ENCODE peak calls at places on chromosomes 16 and 17, in eight cellular contexts. One of them, this sample, is unnamed.

GRCh38 chr16:337975-338575 is 14.4 kb downstream of the AXIN1 start:
- DNase-seq in stimulated activated CD8-positive, alpha-beta memory T cell treated with anti-CD3 and anti-CD28 coated beads, Interleukin-15, amount 100 ng/mL, for 4 hours: no peak
- DNase-seq in stimulated activated CD4-positive, alpha-beta T cell treated with anti-CD3 and anti-CD28 coated beads, Interleukin-2, amount 100 ng/mL, for 24 hours: no peak
- DNase-seq in putamen: no peak
- DNase-seq in fibroblast of the aortic adventitia: no peak
- DNase-seq in EL: no peak
- DNase-seq in GM20000: no peak
- DNase-seq in thoracic aorta: no peak
- DNase-seq in this sample: no peak

GRCh38 chr17:49913226-49914095 is 55.5 kb upstream of the DLX4 start:
- DNase-seq in stimulated activated CD8-positive, alpha-beta memory T cell treated with anti-CD3 and anti-CD28 coated beads, Interleukin-15, amount 100 ng/mL, for 4 hours: no peak
- DNase-seq in stimulated activated CD4-positive, alpha-beta T cell treated with anti-CD3 and anti-CD28 coated beads, Interleukin-2, amount 100 ng/mL, for 24 hours: no peak
- DNase-seq in putamen: no peak
- DNase-seq in fibroblast of the aortic adventitia: peak
- DNase-seq in EL: peak
- DNase-seq in GM20000: no peak
- DNase-seq in thoracic aorta: no peak
- DNase-seq in this sample: no peak

GRCh38 chr17:80575057-80575875 is 30.6 kb downstream of the RPTOR start:
- DNase-seq in stimulated activated CD8-positive, alpha-beta memory T cell treated with anti-CD3 and anti-CD28 coated beads, Interleukin-15, amount 100 ng/mL, for 4 hours: peak
- DNase-seq in stimulated activated CD4-positive, alpha-beta T cell treated with anti-CD3 and anti-CD28 coated beads, Interleukin-2, amount 100 ng/mL, for 24 hours: peak
- DNase-seq in putamen: peak
- DNase-seq in fibroblast of the aortic adventitia: peak
- DNase-seq in EL: peak
- DNase-seq in GM20000: peak
- DNase-seq in thoracic aorta: peak
- DNase-seq in this sample: peak

GRCh38 chr17:50925296-50925891 is 59.2 kb upstream of the TOB1 start:
- DNase-seq in stimulated activated CD8-positive, alpha-beta memory T cell treated with anti-CD3 and anti-CD28 coated beads, Interleukin-15, amount 100 ng/mL, for 4 hours: no peak
- DNase-seq in stimulated activated CD4-positive, alpha-beta T cell treated with anti-CD3 and anti-CD28 coated beads, Interleukin-2, amount 100 ng/mL, for 24 hours: no peak
- DNase-seq in putamen: no peak
- DNase-seq in fibroblast of the aortic adventitia: no peak
- DNase-seq in EL: no peak
- DNase-seq in GM20000: no peak
- DNase-seq in thoracic aorta: no peak
- DNase-seq in this sample: no peak

GRCh38 chr16:88301886-88302285 is 80.9 kb upstream of the ZNF469 start:
- DNase-seq in stimulated activated CD8-positive, alpha-beta memory T cell treated with anti-CD3 and anti-CD28 coated beads, Interleukin-15, amount 100 ng/mL, for 4 hours: no peak
- DNase-seq in stimulated activated CD4-positive, alpha-beta T cell treated with anti-CD3 and anti-CD28 coated beads, Interleukin-2, amount 100 ng/mL, for 24 hours: no peak
- DNase-seq in putamen: no peak
- DNase-seq in fibroblast of the aortic adventitia: peak
- DNase-seq in EL: no peak
- DNase-seq in GM20000: no peak
- DNase-seq in thoracic aorta: no peak
- DNase-seq in this sample: no peak

GRCh38 chr16:80280557-80280956 is 260.2 kb upstream of the DYNLRB2 start:
- DNase-seq in stimulated activated CD8-positive, alpha-beta memory T cell treated with anti-CD3 and anti-CD28 coated beads, Interleukin-15, amount 100 ng/mL, for 4 hours: no peak
- DNase-seq in stimulated activated CD4-positive, alpha-beta T cell treated with anti-CD3 and anti-CD28 coated beads, Interleukin-2, amount 100 ng/mL, for 24 hours: no peak
- DNase-seq in putamen: no peak
- DNase-seq in fibroblast of the aortic adventitia: no peak
- DNase-seq in EL: no peak
- DNase-seq in GM20000: no peak
- DNase-seq in thoracic aorta: no peak
- DNase-seq in this sample: no peak

GRCh38 chr16:8751481-8752311 is 45.7 kb downstream of the TMEM186 start:
- DNase-seq in stimulated activated CD8-positive, alpha-beta memory T cell treated with anti-CD3 and anti-CD28 coated beads, Interleukin-15, amount 100 ng/mL, for 4 hours: no peak
- DNase-seq in stimulated activated CD4-positive, alpha-beta T cell treated with anti-CD3 and anti-CD28 coated beads, Interleukin-2, amount 100 ng/mL, for 24 hours: no peak
- DNase-seq in putamen: no peak
- DNase-seq in fibroblast of the aortic adventitia: peak
- DNase-seq in EL: peak
- DNase-seq in GM20000: no peak
- DNase-seq in thoracic aorta: no peak
- DNase-seq in this sample: no peak

GRCh38 chr17:35801583-35802224 is 6.3 kb upstream of the MMP28 start:
- DNase-seq in stimulated activated CD8-positive, alpha-beta memory T cell treated with anti-CD3 and anti-CD28 coated beads, Interleukin-15, amount 100 ng/mL, for 4 hours: no peak
- DNase-seq in stimulated activated CD4-positive, alpha-beta T cell treated with anti-CD3 and anti-CD28 coated beads, Interleukin-2, amount 100 ng/mL, for 24 hours: no peak
- DNase-seq in putamen: peak
- DNase-seq in fibroblast of the aortic adventitia: peak
- DNase-seq in EL: peak
- DNase-seq in GM20000: no peak
- DNase-seq in thoracic aorta: no peak
- DNase-seq in this sample: no peak

GRCh38 chr17:4007346-4008081 is 43.3 kb upstream of the ATP2A3 start:
- DNase-seq in stimulated activated CD8-positive, alpha-beta memory T cell treated with anti-CD3 and anti-CD28 coated beads, Interleukin-15, amount 100 ng/mL, for 4 hours: no peak
- DNase-seq in stimulated activated CD4-positive, alpha-beta T cell treated with anti-CD3 and anti-CD28 coated beads, Interleukin-2, amount 100 ng/mL, for 24 hours: no peak
- DNase-seq in putamen: no peak
- DNase-seq in fibroblast of the aortic adventitia: no peak
- DNase-seq in EL: no peak
- DNase-seq in GM20000: no peak
- DNase-seq in thoracic aorta: no peak
- DNase-seq in this sample: no peak

GRCh38 chr16:20897897-20898296 is 2.3 kb downstream of the DCUN1D3 start:
- DNase-seq in stimulated activated CD8-positive, alpha-beta memory T cell treated with anti-CD3 and anti-CD28 coated beads, Interleukin-15, amount 100 ng/mL, for 4 hours: no peak
- DNase-seq in stimulated activated CD4-positive, alpha-beta T cell treated with anti-CD3 and anti-CD28 coated beads, Interleukin-2, amount 100 ng/mL, for 24 hours: no peak
- DNase-seq in putamen: no peak
- DNase-seq in fibroblast of the aortic adventitia: no peak
- DNase-seq in EL: no peak
- DNase-seq in GM20000: no peak
- DNase-seq in thoracic aorta: no peak
- DNase-seq in this sample: no peak

GRCh38 chr17:78337244-78338109 is 22.4 kb downstream of the SOCS3 start:
- DNase-seq in stimulated activated CD8-positive, alpha-beta memory T cell treated with anti-CD3 and anti-CD28 coated beads, Interleukin-15, amount 100 ng/mL, for 4 hours: no peak
- DNase-seq in stimulated activated CD4-positive, alpha-beta T cell treated with anti-CD3 and anti-CD28 coated beads, Interleukin-2, amount 100 ng/mL, for 24 hours: no peak
- DNase-seq in putamen: no peak
- DNase-seq in fibroblast of the aortic adventitia: peak
- DNase-seq in EL: peak
- DNase-seq in GM20000: peak
- DNase-seq in thoracic aorta: no peak
- DNase-seq in this sample: no peak

GRCh38 chr16:12229759-12230594 is 253.4 kb downstream of the SNX29 start:
- DNase-seq in stimulated activated CD8-positive, alpha-beta memory T cell treated with anti-CD3 and anti-CD28 coated beads, Interleukin-15, amount 100 ng/mL, for 4 hours: no peak
- DNase-seq in stimulated activated CD4-positive, alpha-beta T cell treated with anti-CD3 and anti-CD28 coated beads, Interleukin-2, amount 100 ng/mL, for 24 hours: no peak
- DNase-seq in putamen: no peak
- DNase-seq in fibroblast of the aortic adventitia: peak
- DNase-seq in EL: peak
- DNase-seq in GM20000: no peak
- DNase-seq in thoracic aorta: no peak
- DNase-seq in this sample: no peak

GRCh38 chr17:16491703-16492612 is at the start of gene LRRC75A:
- DNase-seq in stimulated activated CD8-positive, alpha-beta memory T cell treated with anti-CD3 and anti-CD28 coated beads, Interleukin-15, amount 100 ng/mL, for 4 hours: peak
- DNase-seq in stimulated activated CD4-positive, alpha-beta T cell treated with anti-CD3 and anti-CD28 coated beads, Interleukin-2, amount 100 ng/mL, for 24 hours: peak
- DNase-seq in putamen: peak
- DNase-seq in fibroblast of the aortic adventitia: no peak
- DNase-seq in EL: peak
- DNase-seq in GM20000: peak
- DNase-seq in thoracic aorta: no peak
- DNase-seq in this sample: peak

GRCh38 chr17:73091770-73092517 is 544 bp downstream of the SLC39A11 start:
- DNase-seq in stimulated activated CD8-positive, alpha-beta memory T cell treated with anti-CD3 and anti-CD28 coated beads, Interleukin-15, amount 100 ng/mL, for 4 hours: no peak
- DNase-seq in stimulated activated CD4-positive, alpha-beta T cell treated with anti-CD3 and anti-CD28 coated beads, Interleukin-2, amount 100 ng/mL, for 24 hours: peak
- DNase-seq in putamen: peak
- DNase-seq in fibroblast of the aortic adventitia: peak
- DNase-seq in EL: peak
- DNase-seq in GM20000: peak
- DNase-seq in thoracic aorta: no peak
- DNase-seq in this sample: peak

GRCh38 chr16:87368029-87368765 is 15.4 kb downstream of the FBXO31 start:
- DNase-seq in stimulated activated CD8-positive, alpha-beta memory T cell treated with anti-CD3 and anti-CD28 coated beads, Interleukin-15, amount 100 ng/mL, for 4 hours: no peak
- DNase-seq in stimulated activated CD4-positive, alpha-beta T cell treated with anti-CD3 and anti-CD28 coated beads, Interleukin-2, amount 100 ng/mL, for 24 hours: no peak
- DNase-seq in putamen: no peak
- DNase-seq in fibroblast of the aortic adventitia: no peak
- DNase-seq in EL: no peak
- DNase-seq in GM20000: no peak
- DNase-seq in thoracic aorta: no peak
- DNase-seq in this sample: no peak

GRCh38 chr17:40124279-40125141 is 2.7 kb downstream of the MSL1 start:
- DNase-seq in stimulated activated CD8-positive, alpha-beta memory T cell treated with anti-CD3 and anti-CD28 coated beads, Interleukin-15, amount 100 ng/mL, for 4 hours: no peak
- DNase-seq in stimulated activated CD4-positive, alpha-beta T cell treated with anti-CD3 and anti-CD28 coated beads, Interleukin-2, amount 100 ng/mL, for 24 hours: no peak
- DNase-seq in putamen: no peak
- DNase-seq in fibroblast of the aortic adventitia: peak
- DNase-seq in EL: peak
- DNase-seq in GM20000: no peak
- DNase-seq in thoracic aorta: no peak
- DNase-seq in this sample: no peak

GRCh38 chr17:71349908-71350600 is 770.8 kb upstream of the SOX9 start:
- DNase-seq in stimulated activated CD8-positive, alpha-beta memory T cell treated with anti-CD3 and anti-CD28 coated beads, Interleukin-15, amount 100 ng/mL, for 4 hours: no peak
- DNase-seq in stimulated activated CD4-positive, alpha-beta T cell treated with anti-CD3 and anti-CD28 coated beads, Interleukin-2, amount 100 ng/mL, for 24 hours: no peak
- DNase-seq in putamen: no peak
- DNase-seq in fibroblast of the aortic adventitia: no peak
- DNase-seq in EL: no peak
- DNase-seq in GM20000: no peak
- DNase-seq in thoracic aorta: no peak
- DNase-seq in this sample: no peak

GRCh38 chr16:25192096-25192495 is 24.7 kb upstream of the AQP8 start:
- DNase-seq in stimulated activated CD8-positive, alpha-beta memory T cell treated with anti-CD3 and anti-CD28 coated beads, Interleukin-15, amount 100 ng/mL, for 4 hours: no peak
- DNase-seq in stimulated activated CD4-positive, alpha-beta T cell treated with anti-CD3 and anti-CD28 coated beads, Interleukin-2, amount 100 ng/mL, for 24 hours: no peak
- DNase-seq in putamen: no peak
- DNase-seq in fibroblast of the aortic adventitia: peak
- DNase-seq in EL: peak
- DNase-seq in GM20000: no peak
- DNase-seq in thoracic aorta: no peak
- DNase-seq in this sample: no peak

GRCh38 chr16:22063888-22064467 is 28.4 kb upstream of the VWA3A start:
- DNase-seq in stimulated activated CD8-positive, alpha-beta memory T cell treated with anti-CD3 and anti-CD28 coated beads, Interleukin-15, amount 100 ng/mL, for 4 hours: no peak
- DNase-seq in stimulated activated CD4-positive, alpha-beta T cell treated with anti-CD3 and anti-CD28 coated beads, Interleukin-2, amount 100 ng/mL, for 24 hours: no peak
- DNase-seq in putamen: no peak
- DNase-seq in fibroblast of the aortic adventitia: no peak
- DNase-seq in EL: no peak
- DNase-seq in GM20000: no peak
- DNase-seq in thoracic aorta: no peak
- DNase-seq in this sample: peak

GRCh38 chr17:68344701-68345136 is 53.4 kb downstream of the ARSG start:
- DNase-seq in stimulated activated CD8-positive, alpha-beta memory T cell treated with anti-CD3 and anti-CD28 coated beads, Interleukin-15, amount 100 ng/mL, for 4 hours: no peak
- DNase-seq in stimulated activated CD4-positive, alpha-beta T cell treated with anti-CD3 and anti-CD28 coated beads, Interleukin-2, amount 100 ng/mL, for 24 hours: peak
- DNase-seq in putamen: no peak
- DNase-seq in fibroblast of the aortic adventitia: no peak
- DNase-seq in EL: peak
- DNase-seq in GM20000: no peak
- DNase-seq in thoracic aorta: no peak
- DNase-seq in this sample: no peak

GRCh38 chr16:57089406-57089805 is 3.0 kb upstream of the CPNE2 start:
- DNase-seq in stimulated activated CD8-positive, alpha-beta memory T cell treated with anti-CD3 and anti-CD28 coated beads, Interleukin-15, amount 100 ng/mL, for 4 hours: no peak
- DNase-seq in stimulated activated CD4-positive, alpha-beta T cell treated with anti-CD3 and anti-CD28 coated beads, Interleukin-2, amount 100 ng/mL, for 24 hours: no peak
- DNase-seq in putamen: no peak
- DNase-seq in fibroblast of the aortic adventitia: no peak
- DNase-seq in EL: no peak
- DNase-seq in GM20000: no peak
- DNase-seq in thoracic aorta: no peak
- DNase-seq in this sample: no peak

GRCh38 chr16:27969574-27969973 is 93.9 kb downstream of the GSG1L start:
- DNase-seq in stimulated activated CD8-positive, alpha-beta memory T cell treated with anti-CD3 and anti-CD28 coated beads, Interleukin-15, amount 100 ng/mL, for 4 hours: no peak
- DNase-seq in stimulated activated CD4-positive, alpha-beta T cell treated with anti-CD3 and anti-CD28 coated beads, Interleukin-2, amount 100 ng/mL, for 24 hours: no peak
- DNase-seq in putamen: no peak
- DNase-seq in fibroblast of the aortic adventitia: peak
- DNase-seq in EL: no peak
- DNase-seq in GM20000: no peak
- DNase-seq in thoracic aorta: no peak
- DNase-seq in this sample: no peak